ENCODE peak calls at places on chromosomes 16 and 17, in nine cellular contexts. One of them, this sample, is unnamed. For H3K4me1, the result is how much of the 10 kb centered on the place peaks cover.

GRCh38 chr16:13553453-13553985 is 366.4 kb upstream of the ERCC4 start:
- DNase-seq in H9: no peak
- DNase-seq in GM23248: no peak
- DNase-seq in HepG2: no peak
- DNase-seq in IMR-90: no peak
- DNase-seq in GM12878: peak
- DNase-seq in hepatocyte: no peak
- DNase-seq in PC-9: no peak
- DNase-seq in neuronal stem cell: no peak
- DNase-seq in this sample: no peak

GRCh38 chr17:73482674-73483293 is 161.5 kb downstream of the SDK2 start:
- DNase-seq in H9: no peak
- DNase-seq in GM23248: no peak
- DNase-seq in HepG2: no peak
- DNase-seq in IMR-90: no peak
- DNase-seq in GM12878: no peak
- DNase-seq in hepatocyte: no peak
- DNase-seq in PC-9: no peak
- DNase-seq in neuronal stem cell: no peak
- DNase-seq in this sample: no peak

GRCh38 chr16:16004314-16004749 is 54.9 kb downstream of the ABCC1 start:
- DNase-seq in H9: no peak
- DNase-seq in GM23248: peak
- DNase-seq in HepG2: no peak
- DNase-seq in IMR-90: peak
- DNase-seq in GM12878: no peak
- DNase-seq in hepatocyte: no peak
- DNase-seq in PC-9: peak
- DNase-seq in neuronal stem cell: no peak
- DNase-seq in this sample: no peak

GRCh38 chr17:27466376-27466747 is 10.1 kb downstream of the KSR1 start:
- DNase-seq in H9: peak
- DNase-seq in GM23248: no peak
- DNase-seq in HepG2: no peak
- DNase-seq in IMR-90: no peak
- DNase-seq in GM12878: no peak
- DNase-seq in hepatocyte: no peak
- DNase-seq in PC-9: no peak
- DNase-seq in neuronal stem cell: no peak
- DNase-seq in this sample: no peak

GRCh38 chr17:35879748-35880654 is at the start of gene CCL5:
- DNase-seq in H9: no peak
- DNase-seq in GM23248: no peak
- DNase-seq in HepG2: no peak
- DNase-seq in IMR-90: peak
- DNase-seq in GM12878: peak
- DNase-seq in hepatocyte: no peak
- DNase-seq in PC-9: no peak
- DNase-seq in neuronal stem cell: no peak
- DNase-seq in this sample: no peak

GRCh38 chr17:57948555-57949420 is 6.4 kb downstream of the CUEDC1 start:
- DNase-seq in H9: no peak
- DNase-seq in GM23248: peak
- DNase-seq in HepG2: no peak
- DNase-seq in IMR-90: peak
- DNase-seq in GM12878: no peak
- DNase-seq in hepatocyte: peak
- DNase-seq in PC-9: peak
- DNase-seq in neuronal stem cell: no peak
- DNase-seq in this sample: no peak

GRCh38 chr16:16025214-16025968 is 76.0 kb downstream of the ABCC1 start:
- DNase-seq in H9: no peak
- DNase-seq in GM23248: peak
- DNase-seq in HepG2: no peak
- DNase-seq in IMR-90: peak
- DNase-seq in GM12878: no peak
- DNase-seq in hepatocyte: no peak
- DNase-seq in PC-9: no peak
- DNase-seq in neuronal stem cell: no peak
- DNase-seq in this sample: no peak

GRCh38 chr16:23670137-23670776 is 8.4 kb upstream of the PLK1 start:
- DNase-seq in H9: no peak
- DNase-seq in GM23248: peak
- DNase-seq in HepG2: no peak
- DNase-seq in IMR-90: peak
- DNase-seq in GM12878: peak
- DNase-seq in hepatocyte: no peak
- DNase-seq in PC-9: peak
- DNase-seq in neuronal stem cell: no peak
- DNase-seq in this sample: no peak

GRCh38 chr16:68490829-68491575 is 42.7 kb upstream of the SMPD3 start:
- DNase-seq in H9: peak
- DNase-seq in GM23248: peak
- DNase-seq in HepG2: no peak
- DNase-seq in IMR-90: peak
- DNase-seq in GM12878: no peak
- DNase-seq in hepatocyte: peak
- DNase-seq in PC-9: peak
- DNase-seq in neuronal stem cell: no peak
- DNase-seq in this sample: peak

GRCh38 chr17:74769856-74770497 is 6.2 kb downstream of the NAT9 start:
- DNase-seq in H9: no peak
- DNase-seq in GM23248: no peak
- DNase-seq in HepG2: no peak
- DNase-seq in IMR-90: no peak
- DNase-seq in GM12878: no peak
- DNase-seq in hepatocyte: no peak
- DNase-seq in PC-9: peak
- DNase-seq in neuronal stem cell: no peak
- DNase-seq in this sample: no peak

GRCh38 chr17:2049333-2050245 is 5.3 kb upstream of the HIC1 start:
- DNase-seq in H9: peak
- DNase-seq in GM23248: peak
- DNase-seq in HepG2: no peak
- DNase-seq in IMR-90: peak
- DNase-seq in GM12878: no peak
- DNase-seq in hepatocyte: peak
- DNase-seq in PC-9: no peak
- DNase-seq in neuronal stem cell: peak
- DNase-seq in this sample: peak

GRCh38 chr16:48907906-48908634 is 298.1 kb upstream of the N4BP1 start:
- DNase-seq in H9: no peak
- DNase-seq in GM23248: no peak
- DNase-seq in HepG2: no peak
- DNase-seq in IMR-90: no peak
- DNase-seq in GM12878: peak
- DNase-seq in hepatocyte: no peak
- DNase-seq in PC-9: no peak
- DNase-seq in neuronal stem cell: no peak
- DNase-seq in this sample: no peak

GRCh38 chr16:23182675-23183485 is at the start of gene SCNN1G:
- DNase-seq in H9: peak
- DNase-seq in GM23248: peak
- DNase-seq in HepG2: no peak
- DNase-seq in IMR-90: no peak
- DNase-seq in GM12878: no peak
- DNase-seq in hepatocyte: peak
- DNase-seq in PC-9: no peak
- DNase-seq in neuronal stem cell: peak
- DNase-seq in this sample: no peak

GRCh38 chr17:73650147-73650546 is 5.9 kb upstream of the SDK2 start:
- DNase-seq in H9: peak
- DNase-seq in GM23248: no peak
- DNase-seq in HepG2: no peak
- DNase-seq in IMR-90: no peak
- DNase-seq in GM12878: no peak
- DNase-seq in hepatocyte: peak
- DNase-seq in PC-9: no peak
- DNase-seq in neuronal stem cell: no peak
- DNase-seq in this sample: no peak

GRCh38 chr17:42485680-42486079 is 27.0 kb downstream of the ATP6V0A1 start:
- DNase-seq in H9: no peak
- DNase-seq in GM23248: peak
- DNase-seq in HepG2: no peak
- DNase-seq in IMR-90: no peak
- DNase-seq in GM12878: no peak
- DNase-seq in hepatocyte: no peak
- DNase-seq in PC-9: no peak
- DNase-seq in neuronal stem cell: no peak
- DNase-seq in this sample: no peak

GRCh38 chr16:30927789-30928378 is 4.5 kb downstream of the FBXL19 start:
- DNase-seq in H9: peak
- DNase-seq in GM23248: peak
- DNase-seq in HepG2: peak
- DNase-seq in IMR-90: peak
- DNase-seq in GM12878: peak
- DNase-seq in hepatocyte: peak
- DNase-seq in PC-9: peak
- DNase-seq in neuronal stem cell: peak
- DNase-seq in this sample: peak
- H3K4me2 ChIP-seq in H9: no peak
- H3K4me2 ChIP-seq in GM23248: no peak
- H3K4me2 ChIP-seq in HepG2: no peak
- H3K4me2 ChIP-seq in IMR-90: no peak
- H3K4me2 ChIP-seq in GM12878: no peak
- H3K4me2 ChIP-seq in hepatocyte: no peak
- H3K4me2 ChIP-seq in PC-9: no peak
- H3K4me2 ChIP-seq in neuronal stem cell: no peak
- H3K4me2 ChIP-seq in this sample: peak

DNA sequence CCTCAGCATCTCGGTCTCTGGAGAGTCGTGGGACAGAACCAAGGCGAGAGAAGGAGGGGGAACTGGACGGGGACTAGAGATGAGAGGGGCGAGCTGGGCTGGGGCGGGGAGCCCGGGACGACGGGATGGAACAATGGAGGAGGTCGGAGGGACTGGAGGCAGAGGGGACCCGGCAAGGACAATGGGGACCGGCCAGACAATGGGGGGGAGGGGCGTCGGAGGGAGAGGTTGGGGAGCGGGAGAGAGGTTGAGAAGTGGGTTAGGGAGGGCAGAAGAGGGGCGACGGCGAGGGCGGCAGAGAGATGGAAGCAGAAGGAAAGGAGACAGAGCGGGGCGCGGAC is 719 bp downstream of the NGFR start:
- DNase-seq in H9: no peak
- DNase-seq in GM23248: no peak
- DNase-seq in HepG2: no peak
- DNase-seq in IMR-90: no peak
- DNase-seq in GM12878: no peak
- DNase-seq in hepatocyte: no peak
- DNase-seq in PC-9: no peak
- DNase-seq in neuronal stem cell: peak
- DNase-seq in this sample: no peak
- H2AFZ ChIP-seq in H9: no peak
- H2AFZ ChIP-seq in GM23248: no peak
- H2AFZ ChIP-seq in HepG2: no peak
- H2AFZ ChIP-seq in IMR-90: no peak
- H2AFZ ChIP-seq in GM12878: no peak
- H2AFZ ChIP-seq in hepatocyte: no peak
- H2AFZ ChIP-seq in PC-9: no peak
- H2AFZ ChIP-seq in neuronal stem cell: peak
- H2AFZ ChIP-seq in this sample: no peak

GRCh38 chr17:69423450-69423849 is 9.0 kb downstream of the MAP2K6 start:
- DNase-seq in H9: no peak
- DNase-seq in GM23248: no peak
- DNase-seq in HepG2: no peak
- DNase-seq in IMR-90: no peak
- DNase-seq in GM12878: no peak
- DNase-seq in hepatocyte: no peak
- DNase-seq in PC-9: no peak
- DNase-seq in neuronal stem cell: no peak
- DNase-seq in this sample: no peak

GRCh38 chr17:69424287-69425041 is 10.0 kb downstream of the MAP2K6 start:
- DNase-seq in H9: no peak
- DNase-seq in GM23248: no peak
- DNase-seq in HepG2: no peak
- DNase-seq in IMR-90: no peak
- DNase-seq in GM12878: no peak
- DNase-seq in hepatocyte: no peak
- DNase-seq in PC-9: no peak
- DNase-seq in neuronal stem cell: no peak
- DNase-seq in this sample: no peak

GRCh38 chr17:69427486-69428197 is 13.1 kb downstream of the MAP2K6 start:
- DNase-seq in H9: no peak
- DNase-seq in GM23248: no peak
- DNase-seq in HepG2: no peak
- DNase-seq in IMR-90: no peak
- DNase-seq in GM12878: no peak
- DNase-seq in hepatocyte: no peak
- DNase-seq in PC-9: no peak
- DNase-seq in neuronal stem cell: no peak
- DNase-seq in this sample: no peak

GRCh38 chr17:69428252-69428980 is 13.9 kb downstream of the MAP2K6 start:
- DNase-seq in H9: no peak
- DNase-seq in GM23248: no peak
- DNase-seq in HepG2: no peak
- DNase-seq in IMR-90: no peak
- DNase-seq in GM12878: no peak
- DNase-seq in hepatocyte: no peak
- DNase-seq in PC-9: no peak
- DNase-seq in neuronal stem cell: no peak
- DNase-seq in this sample: no peak

DNA sequence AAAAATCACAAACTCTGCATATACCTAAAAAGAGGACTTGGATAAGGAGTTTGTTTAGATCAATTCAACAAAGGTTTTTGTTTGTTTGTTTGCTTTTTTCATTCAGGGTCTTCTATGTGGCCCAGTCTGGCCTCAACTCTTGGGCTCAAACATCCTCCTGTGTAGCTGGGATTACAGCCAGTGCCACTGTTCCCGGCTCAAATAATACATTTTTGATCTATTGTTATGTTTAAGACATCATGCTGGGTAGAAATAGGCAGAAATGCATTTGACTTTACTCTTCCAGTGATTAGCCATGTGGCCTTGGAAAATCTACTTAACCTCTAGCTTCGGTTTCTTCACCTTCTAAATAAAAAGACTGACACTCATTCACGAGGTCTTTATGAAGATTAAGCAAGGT is 11.5 kb downstream of the MAP2K6 start:
- DNase-seq in H9: no peak
- DNase-seq in GM23248: no peak
- DNase-seq in HepG2: no peak
- DNase-seq in IMR-90: no peak
- DNase-seq in GM12878: no peak
- DNase-seq in hepatocyte: no peak
- DNase-seq in PC-9: no peak
- DNase-seq in neuronal stem cell: no peak
- DNase-seq in this sample: no peak
- H3K4me1 ChIP-seq in H9: under half
- H3K4me1 ChIP-seq in GM23248: under half
- H3K4me1 ChIP-seq in HepG2: under half
- H3K4me1 ChIP-seq in IMR-90: under half
- H3K4me1 ChIP-seq in GM12878: under half
- H3K4me1 ChIP-seq in hepatocyte: under half
- H3K4me1 ChIP-seq in PC-9: under half
- H3K4me1 ChIP-seq in neuronal stem cell: under half
- H3K4me1 ChIP-seq in this sample: under half

DNA sequence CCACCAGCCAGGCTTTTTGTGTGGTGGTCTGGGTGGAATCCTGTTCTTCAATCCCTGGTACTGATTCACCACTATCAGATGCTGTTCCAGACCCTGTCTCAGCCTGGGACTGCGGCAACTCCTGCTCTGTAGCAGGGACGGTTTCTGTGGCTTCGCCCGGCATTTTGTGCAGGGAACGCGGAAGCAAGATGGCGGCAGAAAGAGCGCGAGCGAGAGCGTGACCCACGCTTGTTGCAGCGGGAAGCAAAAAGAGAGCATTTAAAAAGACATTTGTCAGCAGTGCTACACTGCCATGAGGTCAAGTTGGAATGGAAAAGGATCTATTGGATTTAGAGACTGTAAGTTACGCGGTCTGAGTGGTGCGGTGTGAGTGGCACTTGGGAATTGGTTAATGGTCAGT is at the start of gene NACA2:
- DNase-seq in H9: no peak
- DNase-seq in GM23248: no peak
- DNase-seq in HepG2: no peak
- DNase-seq in IMR-90: no peak
- DNase-seq in GM12878: no peak
- DNase-seq in hepatocyte: no peak
- DNase-seq in PC-9: no peak
- DNase-seq in neuronal stem cell: no peak
- DNase-seq in this sample: no peak
- H3K4me2 ChIP-seq in H9: no peak
- H3K4me2 ChIP-seq in GM23248: no peak
- H3K4me2 ChIP-seq in HepG2: no peak
- H3K4me2 ChIP-seq in IMR-90: no peak
- H3K4me2 ChIP-seq in GM12878: no peak
- H3K4me2 ChIP-seq in hepatocyte: no peak
- H3K4me2 ChIP-seq in PC-9: no peak
- H3K4me2 ChIP-seq in neuronal stem cell: no peak
- H3K4me2 ChIP-seq in this sample: no peak

This sample was measured in DND-41.